ENCODE peak calls at places on chromosomes 6 and 20, in five cellular contexts. Z is K562, L is SK-N-SH, F is HepG2, K is H1. D is an unnamed sample.

GRCh38 chr6:130537447-130537846 is 171.6 kb downstream of the TMEM200A start:
- DNase-seq in L (no peak), F (no peak), K (no peak), Z (no peak), D (no peak)

GRCh38 chr6:100261486-100261885 is 203.2 kb downstream of the SIM1 start:
- DNase-seq in Z (no peak), F (no peak), L (no peak), K (no peak), D (no peak)

GRCh38 chr20:33731693-33732165 is at the start of gene ZNF341:
- DNase-seq in F (peak; percentile 90), L (peak; percentile 93), Z (peak; percentile 88), K (peak; percentile 92), D (peak; percentile 39)

GRCh38 chr20:18390201-18390600 is 76.6 kb downstream of the DZANK1 start:
- DNase-seq in K (no peak), L (no peak), F (no peak), Z (no peak), D (no peak)

GRCh38 chr6:16129623-16130243 is 847 bp downstream of the MYLIP start:
- DNase-seq in L (no peak), K (peak; percentile 56), F (no peak), Z (no peak), D (no peak)

GRCh38 chr6:35146453-35146852 is 5.3 kb upstream of the TCP11 start:
- DNase-seq in K (peak; percentile 54), L (peak; percentile 70), Z (no peak), F (peak; percentile 63), D (peak; percentile 23)

GRCh38 chr20:59145247-59145925 is 18.2 kb upstream of the ZNF831 start:
- DNase-seq in K (no peak), F (no peak), Z (no peak), L (no peak), D (no peak)

GRCh38 chr20:38407321-38407720 is 27.8 kb downstream of the SNHG17 start:
- DNase-seq in Z (no peak), K (no peak), F (no peak), L (no peak), D (no peak)

GRCh38 chr6:11423072-11423471 is 114.5 kb upstream of the TMEM170B start:
- DNase-seq in F (no peak), L (no peak), K (no peak), Z (no peak), D (no peak)

GRCh38 chr6:7111095-7111690 is 3.4 kb downstream of the RREB1 start:
- DNase-seq in Z (no peak), K (no peak), F (no peak), L (no peak), D (no peak)

GRCh38 chr6:8535505-8535904 is 100.2 kb upstream of the SLC35B3 start:
- DNase-seq in F (no peak), K (no peak), L (no peak), Z (no peak), D (no peak)

GRCh38 chr6:73290435-73290834 is 27.4 kb upstream of the KHDC1 start:
- DNase-seq in F (no peak), L (no peak), Z (no peak), K (no peak), D (no peak)

GRCh38 chr20:433300-433975 is 25.3 kb downstream of the RBCK1 start:
- DNase-seq in L (no peak), F (no peak), K (no peak), Z (no peak), D (no peak)

GRCh38 chr6:109736273-109737031 is 45.4 kb downstream of the FIG4 start:
- DNase-seq in L (no peak), Z (no peak), F (no peak), K (no peak), D (no peak)

GRCh38 chr20:40657526-40657925 is 31.5 kb downstream of the MAFB start:
- DNase-seq in F (no peak), K (no peak), Z (no peak), L (no peak), D (no peak)

GRCh38 chr6:116799945-116800344 is 28.9 kb downstream of the GPRC6A start:
- DNase-seq in K (no peak), F (no peak), L (no peak), Z (no peak), D (no peak)

GRCh38 chr6:61886608-61887259 is 399.3 kb downstream of the KHDRBS2 start:
- DNase-seq in F (peak; percentile 17), K (no peak), Z (no peak), L (peak; percentile 3), D (no peak)

GRCh38 chr6:2396292-2396691 is 150.9 kb upstream of the GMDS start:
- DNase-seq in F (no peak), L (no peak), K (no peak), Z (no peak), D (no peak)

GRCh38 chr20:58892126-58892931 is 39.8 kb downstream of the GNAS start:
- DNase-seq in Z (peak; percentile 79), F (peak; percentile 73), L (peak; percentile 89), K (peak; percentile 75), D (no peak)

GRCh38 chr6:43203029-43203717 is 21.2 kb downstream of the CUL9 start:
- DNase-seq in L (no peak), F (no peak), Z (no peak), K (no peak), D (no peak)

GRCh38 chr20:61957961-61958715 is 107.5 kb downstream of the TAF4 start:
- DNase-seq in F (no peak), Z (no peak), L (no peak), K (no peak), D (no peak)

GRCh38 chr20:10170261-10170660 is 48.4 kb upstream of the SNAP25 start:
- DNase-seq in L (no peak), Z (no peak), F (no peak), K (no peak), D (no peak)

GRCh38 chr6:16267428-16268263 is 29.3 kb downstream of the GMPR start:
- DNase-seq in F (no peak), K (no peak), Z (peak; percentile 93), L (no peak), D (no peak)

GRCh38 chr6:22764521-22764920 is 195.2 kb downstream of the HDGFL1 start:
- DNase-seq in Z (no peak), K (no peak), L (no peak), F (no peak), D (no peak)

GRCh38 chr6:49698538-49699205 is 14.7 kb downstream of the CRISP2 start:
- DNase-seq in F (no peak), Z (no peak), L (no peak), K (no peak), D (no peak)

DNA sequence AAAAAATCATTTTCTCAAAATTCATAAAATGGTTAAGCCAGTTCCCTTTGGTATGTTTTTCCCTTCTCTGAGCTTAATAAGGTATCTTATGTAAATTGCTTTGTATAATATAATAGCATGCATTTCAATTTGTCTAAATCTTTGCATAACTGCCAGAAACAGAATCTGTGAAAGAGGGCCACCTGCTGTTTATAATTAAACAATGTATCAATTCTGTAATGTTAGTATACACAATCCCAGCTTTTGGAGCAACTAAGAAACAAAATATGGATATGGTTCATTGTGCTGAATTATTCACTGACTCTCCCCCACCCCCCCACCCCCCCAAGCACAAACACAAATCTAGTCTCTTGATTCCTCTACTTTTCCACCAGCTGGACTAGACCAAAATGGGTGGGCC is 54.8 kb downstream of the GPX5 start:
- DNase-seq in K (no peak), Z (no peak), L (no peak), F (no peak), D (no peak)
- TF ChIP-seq YY1 in K (no peak), Z (no peak), L (no peak), F (no peak), D (no peak)

DNA sequence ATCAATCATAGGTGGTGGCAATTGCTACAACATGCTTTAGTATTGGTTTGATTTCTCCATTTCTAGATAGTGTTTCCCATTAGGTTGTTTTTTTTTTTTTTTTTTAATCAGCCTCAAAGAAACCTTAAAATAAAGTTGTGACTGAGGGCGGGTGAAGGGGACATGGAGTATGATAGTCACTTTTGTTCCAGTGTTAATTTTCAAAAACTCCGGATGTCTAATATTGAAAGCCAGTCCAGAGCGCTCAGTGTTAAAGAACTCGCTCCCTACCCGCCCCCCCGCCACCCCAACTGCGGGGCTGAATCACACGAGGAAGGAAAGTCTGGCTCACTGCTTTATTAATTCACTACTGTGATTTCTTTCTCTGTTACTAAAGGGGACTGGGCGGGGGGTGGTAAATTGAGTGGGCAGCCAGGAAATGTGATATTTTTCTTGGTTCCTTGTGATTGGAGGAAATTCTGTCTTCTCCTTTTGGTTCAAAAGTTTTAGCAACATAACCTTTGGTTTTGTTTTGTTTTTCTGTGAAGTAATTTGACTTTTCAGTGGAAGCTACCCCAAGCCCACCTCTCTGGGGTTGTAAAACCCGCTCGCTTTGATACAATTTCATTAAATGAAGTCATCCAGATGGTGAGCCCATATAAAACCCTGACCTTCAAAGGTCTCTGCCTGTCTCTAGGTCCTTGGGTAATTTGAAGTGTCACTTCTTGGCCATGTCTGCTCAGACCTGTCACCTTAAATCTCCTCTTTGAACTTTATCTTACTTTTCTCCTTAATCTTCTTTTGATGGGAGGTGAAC is 38.0 kb downstream of the TNFAIP3 start:
- DNase-seq in L (no peak), Z (no peak), K (no peak), F (no peak), D (no peak)
- H3K4me2 ChIP-seq in L (peak overlapping the region; percentile 24), Z (peak overlapping the region; percentile 53), K (no peak overlapping the region), F (no peak overlapping the region), D (no peak overlapping the region)

DNA sequence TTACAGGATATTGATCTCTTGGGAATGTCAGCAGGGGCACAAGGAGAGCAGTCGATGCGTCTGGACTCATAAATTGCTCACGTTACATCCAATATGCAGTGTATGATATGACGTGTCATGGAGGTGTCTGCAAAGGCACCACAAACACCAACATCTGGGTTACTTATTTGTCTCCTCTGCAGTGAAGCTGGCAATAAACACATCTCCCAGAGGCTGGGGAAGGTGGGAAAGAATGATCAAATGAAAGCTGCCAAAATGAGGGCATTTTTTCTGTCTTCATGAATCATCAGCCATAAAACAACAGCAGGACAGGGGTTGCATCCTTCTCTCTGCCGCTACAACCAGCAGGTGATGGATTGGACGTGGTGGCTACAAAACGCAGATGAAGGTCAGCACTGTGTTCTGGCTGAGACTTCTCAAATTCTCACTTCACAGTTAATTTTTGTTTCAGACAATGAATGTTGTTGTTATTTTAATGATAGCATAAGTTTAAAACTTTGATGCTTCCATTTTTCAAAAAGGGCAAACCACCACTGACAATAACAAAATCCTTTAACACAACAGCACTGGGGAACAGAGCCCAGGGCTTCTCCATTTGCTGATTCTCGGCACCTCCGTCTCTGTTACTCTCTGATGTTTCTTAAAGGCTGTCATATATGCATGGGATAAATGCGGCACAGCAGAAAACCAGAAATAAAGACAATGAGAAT is 47.5 kb downstream of the ERMARD start:
- DNase-seq in L (no peak), F (no peak), Z (no peak), K (no peak), D (no peak)
- TF ChIP-seq MAX in L (no peak), F (no peak), Z (no peak), K (no peak), D (no peak)

GRCh38 chr20:45833883-45834796 is 541 bp downstream of the SNX21 start:
- DNase-seq in Z (peak; percentile 83), K (peak; percentile 93), F (peak; percentile 47), L (peak; percentile 98), D (no peak)
- TF ChIP-seq YY1 in Z (no peak), K (peak; percentile 3), F (no peak), L (no peak), D (no peak)